ENCODE peak calls at places on chromosomes 6 and 20, in four cellular contexts. One of them, this sample, is unnamed.

GRCh38 chr6:16523550-16524379 is 237.5 kb downstream of the ATXN1 start:
- DNase-seq in IMR-90: peak; percentile 93
- DNase-seq in H1: no peak
- DNase-seq in A549: no peak
- DNase-seq in this sample: no peak

GRCh38 chr20:51529758-51530157 is 12.8 kb downstream of the NFATC2 start:
- DNase-seq in A549: no peak
- DNase-seq in H1: no peak
- DNase-seq in IMR-90: peak; percentile 61
- DNase-seq in this sample: no peak

GRCh38 chr20:39716796-39717341 is 754.7 kb downstream of the DHX35 start:
- DNase-seq in IMR-90: no peak
- DNase-seq in A549: no peak
- DNase-seq in H1: no peak
- DNase-seq in this sample: no peak

GRCh38 chr20:45358282-45359068 is 4.5 kb upstream of the SYS1 start:
- DNase-seq in H1: no peak
- DNase-seq in A549: no peak
- DNase-seq in IMR-90: peak; percentile 73
- DNase-seq in this sample: no peak

GRCh38 chr6:44805239-44805849 is 417.8 kb downstream of the CDC5L start:
- DNase-seq in A549: no peak
- DNase-seq in IMR-90: peak; percentile 83
- DNase-seq in H1: no peak
- DNase-seq in this sample: no peak

GRCh38 chr6:159217595-159218275 is 48.5 kb downstream of the FNDC1 start:
- DNase-seq in H1: peak; percentile 77
- DNase-seq in IMR-90: peak; percentile 21
- DNase-seq in A549: peak; percentile 45
- DNase-seq in this sample: no peak

GRCh38 chr6:24919404-24919892 is 16.3 kb downstream of the RIPOR2 start:
- DNase-seq in A549: no peak
- DNase-seq in IMR-90: no peak
- DNase-seq in H1: no peak
- DNase-seq in this sample: no peak

GRCh38 chr6:355809-356208 is 35.7 kb upstream of the IRF4 start:
- DNase-seq in A549: no peak
- DNase-seq in IMR-90: no peak
- DNase-seq in H1: no peak
- DNase-seq in this sample: no peak

GRCh38 chr20:33112547-33113386 is 33.3 kb downstream of the BPIFB4 start:
- DNase-seq in H1: no peak
- DNase-seq in IMR-90: no peak
- DNase-seq in A549: no peak
- DNase-seq in this sample: no peak

GRCh38 chr6:38567436-38567835 is 72.3 kb downstream of the BTBD9 start:
- DNase-seq in IMR-90: peak; percentile 93
- DNase-seq in H1: no peak
- DNase-seq in A549: peak; percentile 44
- DNase-seq in this sample: no peak

GRCh38 chr6:105202486-105202885 is 22.7 kb upstream of the POPDC3 start:
- DNase-seq in H1: no peak
- DNase-seq in IMR-90: no peak
- DNase-seq in A549: no peak
- DNase-seq in this sample: no peak

GRCh38 chr20:34143951-34144350 is 31.9 kb upstream of the EIF2S2 start:
- DNase-seq in IMR-90: peak; percentile 10
- DNase-seq in H1: no peak
- DNase-seq in A549: peak; percentile 9
- DNase-seq in this sample: no peak

GRCh38 chr6:24631671-24632070 is 14.3 kb downstream of the KIAA0319 start:
- DNase-seq in A549: no peak
- DNase-seq in IMR-90: no peak
- DNase-seq in H1: no peak
- DNase-seq in this sample: no peak

GRCh38 chr6:123716506-123716905 is 79.8 kb upstream of the TRDN start:
- DNase-seq in A549: peak; percentile 1
- DNase-seq in IMR-90: no peak
- DNase-seq in H1: no peak
- DNase-seq in this sample: no peak

GRCh38 chr6:126020305-126021050 is 34.1 kb downstream of the TRMT11 start:
- DNase-seq in H1: no peak
- DNase-seq in A549: no peak
- DNase-seq in IMR-90: peak; percentile 25
- DNase-seq in this sample: no peak

GRCh38 chr6:82363368-82364086 is at the start of gene TPBG:
- DNase-seq in H1: peak; percentile 90
- DNase-seq in A549: peak; percentile 72
- DNase-seq in IMR-90: peak; percentile 82
- DNase-seq in this sample: no peak

GRCh38 chr6:161353208-161353613 is 79.3 kb upstream of the AGPAT4 start:
- DNase-seq in H1: peak; percentile 78
- DNase-seq in A549: peak; percentile 40
- DNase-seq in IMR-90: no peak
- DNase-seq in this sample: no peak

GRCh38 chr20:44218441-44218840 is 7.9 kb upstream of the OSER1 start:
- DNase-seq in H1: no peak
- DNase-seq in A549: no peak
- DNase-seq in IMR-90: no peak
- DNase-seq in this sample: no peak

GRCh38 chr6:120556491-120556890 is 777.8 kb downstream of the TBC1D32 start:
- DNase-seq in IMR-90: no peak
- DNase-seq in H1: no peak
- DNase-seq in A549: no peak
- DNase-seq in this sample: no peak

GRCh38 chr6:158020272-158020711 is 38.6 kb downstream of the SYNJ2 start:
- DNase-seq in IMR-90: no peak
- DNase-seq in H1: no peak
- DNase-seq in A549: no peak
- DNase-seq in this sample: no peak

GRCh38 chr6:38477680-38478260 is 162.0 kb downstream of the BTBD9 start:
- DNase-seq in H1: no peak
- DNase-seq in IMR-90: no peak
- DNase-seq in A549: no peak
- DNase-seq in this sample: no peak

GRCh38 chr6:98118357-98119045 is 715.9 kb upstream of the POU3F2 start:
- DNase-seq in IMR-90: no peak
- DNase-seq in H1: no peak
- DNase-seq in A549: no peak
- DNase-seq in this sample: no peak

GRCh38 chr6:125968493-125968892 is 11.9 kb downstream of the HINT3 start:
- DNase-seq in H1: no peak
- DNase-seq in IMR-90: no peak
- DNase-seq in A549: no peak
- DNase-seq in this sample: no peak

GRCh38 chr6:92682999-92683398 is 736.4 kb downstream of the EPHA7 start:
- DNase-seq in A549: no peak
- DNase-seq in IMR-90: no peak
- DNase-seq in H1: no peak
- DNase-seq in this sample: no peak

GRCh38 chr20:21901470-21902275 is 196.2 kb downstream of the PAX1 start:
- DNase-seq in IMR-90: no peak
- DNase-seq in H1: no peak
- DNase-seq in A549: peak; percentile 29
- DNase-seq in this sample: no peak

DNA sequence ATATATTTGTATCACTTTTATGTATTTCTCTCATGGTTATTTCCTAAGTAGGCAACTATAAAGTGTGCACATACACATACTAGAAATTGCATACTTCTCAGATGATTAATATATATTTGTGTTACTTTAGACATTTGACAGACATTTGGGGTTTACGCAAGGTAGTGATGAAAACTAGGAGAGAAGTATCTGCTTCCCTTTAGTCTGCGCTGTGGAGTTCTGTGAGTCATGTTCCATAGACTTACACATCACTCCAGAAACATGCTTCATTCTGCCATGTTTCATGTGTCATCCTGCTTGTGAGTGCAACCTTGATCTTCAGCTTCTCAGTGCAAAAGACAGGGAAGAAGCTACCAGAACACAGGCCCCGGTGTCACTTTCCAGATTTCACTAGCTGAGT is 200.7 kb upstream of the BMP2 start:
- DNase-seq in IMR-90: peak; percentile 96
- DNase-seq in H1: no peak
- DNase-seq in A549: no peak
- DNase-seq in this sample: no peak
- TF ChIP-seq CTCF in IMR-90: no peak
- TF ChIP-seq CTCF in H1: no peak
- TF ChIP-seq CTCF in A549: no peak
- TF ChIP-seq CTCF in this sample: no peak

DNA sequence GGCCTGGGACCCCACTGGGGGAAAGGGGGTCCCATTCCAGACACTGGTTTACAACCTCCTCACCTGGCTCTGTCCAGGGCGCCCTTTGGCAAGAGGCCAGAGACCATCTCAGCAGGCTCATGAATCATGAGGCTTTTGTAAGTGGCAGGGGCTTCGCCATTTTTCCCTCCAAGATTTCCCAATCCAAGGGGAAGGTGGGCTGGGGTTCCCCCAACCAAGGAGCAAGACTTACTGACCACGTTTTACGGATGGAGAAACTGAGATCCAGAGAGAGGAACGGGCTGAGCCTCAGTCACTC is 124.1 kb upstream of the MAFB start:
- DNase-seq in A549: no peak
- DNase-seq in H1: no peak
- DNase-seq in IMR-90: no peak
- DNase-seq in this sample: no peak
- TF ChIP-seq CTCF in A549: no peak
- TF ChIP-seq CTCF in H1: no peak
- TF ChIP-seq CTCF in IMR-90: no peak
- TF ChIP-seq CTCF in this sample: no peak

GRCh38 chr20:4227085-4227821 is 211.9 kb upstream of the RNF24 start:
- DNase-seq in A549: peak; percentile 68
- DNase-seq in H1: peak; percentile 59
- DNase-seq in IMR-90: peak; percentile 73
- DNase-seq in this sample: no peak
- TF ChIP-seq CTCF in A549: peak; percentile 50
- TF ChIP-seq CTCF in H1: peak; percentile 79
- TF ChIP-seq CTCF in IMR-90: peak; percentile 62
- TF ChIP-seq CTCF in this sample: no peak

GRCh38 chr6:76633259-76633658 is 560.8 kb upstream of the IMPG1 start:
- DNase-seq in A549: no peak
- DNase-seq in H1: peak; percentile 51
- DNase-seq in IMR-90: no peak
- DNase-seq in this sample: no peak
- TF ChIP-seq CTCF in A549: no peak
- TF ChIP-seq CTCF in H1: peak; percentile 75
- TF ChIP-seq CTCF in IMR-90: no peak
- TF ChIP-seq CTCF in this sample: no peak

GRCh38 chr6:52696418-52696817 is 25.5 kb downstream of the TMEM14A start:
- DNase-seq in IMR-90: no peak
- DNase-seq in A549: no peak
- DNase-seq in H1: no peak
- DNase-seq in this sample: no peak

GRCh38 chr6:52694404-52694803 is 23.5 kb downstream of the TMEM14A start:
- DNase-seq in IMR-90: no peak
- DNase-seq in H1: no peak
- DNase-seq in A549: no peak
- DNase-seq in this sample: no peak

GRCh38 chr6:52693777-52694176 is 22.9 kb downstream of the TMEM14A start:
- DNase-seq in IMR-90: no peak
- DNase-seq in A549: no peak
- DNase-seq in H1: no peak
- DNase-seq in this sample: no peak

GRCh38 chr6:52697903-52698302 is 27.0 kb downstream of the TMEM14A start:
- DNase-seq in IMR-90: no peak
- DNase-seq in H1: no peak
- DNase-seq in A549: peak; percentile 5
- DNase-seq in this sample: no peak
- TF ChIP-seq CTCF in IMR-90: no peak
- TF ChIP-seq CTCF in H1: no peak
- TF ChIP-seq CTCF in A549: no peak
- TF ChIP-seq CTCF in this sample: no peak

This sample was measured in activated B cell treated with CpG ODN at 0.5 μM for 24 hours.